ENCODE peak calls at places on chromosomes 13 and 19, in six cellular contexts. V, H, G, F, C and W are unnamed samples.
A peak's percentile ranks its signal among the peaks of the same experiment; 100 is the strongest.

GRCh38 chr19:35027851-35028599 is 2.2 kb upstream of the SCN1B start:
- DNase-seq in V (no peak), H (no peak), G (no peak), F (no peak), C (no peak), W (peak; percentile 29)

GRCh38 chr19:1360818-1361461 is 22.8 kb upstream of the NDUFS7 start:
- DNase-seq in V (peak; percentile 57), H (peak; percentile 59), G (no peak), F (no peak), C (no peak), W (peak; percentile 92)

GRCh38 chr13:83272076-83272475 is 610.2 kb downstream of the SLITRK1 start:
- DNase-seq in V (no peak), H (no peak), G (no peak), F (no peak), C (no peak), W (no peak)

GRCh38 chr13:75702476-75702875 is 66.3 kb downstream of the LMO7 start:
- DNase-seq in V (no peak), H (no peak), G (no peak), F (no peak), C (no peak), W (no peak)

GRCh38 chr13:105193026-105193425 is 1342.4 kb downstream of the EFNB2 start:
- DNase-seq in V (peak; percentile 19), H (no peak), G (no peak), F (no peak), C (no peak), W (no peak)

GRCh38 chr13:59680429-59681024 is 483.2 kb downstream of the DIAPH3 start:
- DNase-seq in V (no peak), H (no peak), G (no peak), F (no peak), C (no peak), W (peak; percentile 36)

GRCh38 chr13:36776175-36776574 is 42.8 kb upstream of the RFXAP start:
- DNase-seq in V (no peak), H (no peak), G (no peak), F (no peak), C (no peak), W (no peak)

GRCh38 chr13:25692156-25692555 is 320.4 kb downstream of the ATP8A2 start:
- DNase-seq in V (no peak), H (no peak), G (no peak), F (no peak), C (peak; percentile 35), W (no peak)

GRCh38 chr13:45416521-45417125 is 1.6 kb downstream of the SLC25A30 start:
- DNase-seq in V (no peak), H (no peak), G (no peak), F (no peak), C (no peak), W (no peak)